ENCODE peak calls at places on chromosomes 13 and 19, in five cellular contexts. U is cardiac muscle cell, K is pancreas, G is left lung, E is A549. B is an unnamed sample.

GRCh38 chr13:74135306-74136088 is 1.3 kb upstream of the KLF12 start:
- DNase-seq in U (peak; percentile 82), K (peak; percentile 66), G (peak; percentile 86), E (peak; percentile 62), B (no peak)

GRCh38 chr19:35439921-35440320 is 8.1 kb upstream of the FFAR2 start:
- DNase-seq in U (no peak), K (no peak), G (no peak), E (no peak), B (no peak)

GRCh38 chr13:109868583-109869311 is 82.4 kb upstream of the IRS2 start:
- DNase-seq in U (no peak), K (no peak), G (no peak), E (peak; percentile 29), B (no peak)

GRCh38 chr13:27079421-27079958 is 92.1 kb downstream of the USP12 start:
- DNase-seq in U (peak; percentile 72), K (no peak), G (no peak), E (no peak), B (peak; percentile 26)

GRCh38 chr13:22801402-22802003 is 379.3 kb upstream of the SGCG start:
- DNase-seq in U (peak; percentile 38), K (no peak), G (no peak), E (peak; percentile 18), B (no peak)

GRCh38 chr19:38429055-38429810 is 3.2 kb upstream of the RASGRP4 start:
- DNase-seq in U (no peak), K (no peak), G (no peak), E (no peak), B (no peak)

GRCh38 chr19:16067205-16067938 is 8.9 kb upstream of the TPM4 start:
- DNase-seq in U (peak; percentile 94), K (no peak), G (peak; percentile 89), E (no peak), B (no peak)

GRCh38 chr19:52823676-52824075 is 2.2 kb upstream of the ZNF28 start:
- DNase-seq in U (no peak), K (no peak), G (no peak), E (no peak), B (no peak)

GRCh38 chr19:45104658-45105384 is 11.8 kb downstream of the PPP1R37 start:
- DNase-seq in U (no peak), K (no peak), G (no peak), E (no peak), B (peak; percentile 27)

GRCh38 chr13:30047154-30047874 is 196.9 kb upstream of the UBL3 start:
- DNase-seq in U (peak; percentile 27), K (no peak), G (no peak), E (no peak), B (peak; percentile 79)

DNA sequence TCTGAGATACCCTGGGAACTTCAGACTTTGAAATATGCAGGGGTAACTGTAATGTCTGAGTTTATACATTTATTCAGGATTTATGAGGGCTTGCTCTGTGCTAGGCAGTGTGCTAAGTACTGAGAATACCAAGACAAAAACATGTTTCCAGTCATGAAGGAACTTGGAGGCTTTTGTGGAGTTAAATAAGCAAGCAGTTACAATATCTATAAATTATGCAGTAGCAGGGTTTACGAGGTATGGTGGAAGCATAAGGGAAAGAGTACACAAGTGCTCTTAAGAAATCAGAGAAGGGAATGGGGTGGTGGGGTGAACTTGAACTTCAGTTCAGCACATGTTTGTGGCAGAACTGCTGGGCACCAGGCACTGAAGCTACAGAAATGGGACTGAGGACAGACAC is 28.0 kb downstream of the MAB21L1 start:
- DNase-seq in U (no peak), K (no peak), G (no peak), E (no peak), B (no peak)
- H3K4me3 ChIP-seq in U (no peak overlapping the region), K (no peak overlapping the region), G (no peak overlapping the region), E (no peak overlapping the region), B (no peak overlapping the region)

GRCh38 chr19:2180881-2181617 is 17.3 kb downstream of the DOT1L start:
- DNase-seq in U (no peak), K (peak; percentile 43), G (no peak), E (no peak), B (no peak)
- H3K4me3 ChIP-seq in U (no peak overlapping the region), K (no peak overlapping the region), G (no peak overlapping the region), E (no peak overlapping the region), B (no peak overlapping the region)

DNA sequence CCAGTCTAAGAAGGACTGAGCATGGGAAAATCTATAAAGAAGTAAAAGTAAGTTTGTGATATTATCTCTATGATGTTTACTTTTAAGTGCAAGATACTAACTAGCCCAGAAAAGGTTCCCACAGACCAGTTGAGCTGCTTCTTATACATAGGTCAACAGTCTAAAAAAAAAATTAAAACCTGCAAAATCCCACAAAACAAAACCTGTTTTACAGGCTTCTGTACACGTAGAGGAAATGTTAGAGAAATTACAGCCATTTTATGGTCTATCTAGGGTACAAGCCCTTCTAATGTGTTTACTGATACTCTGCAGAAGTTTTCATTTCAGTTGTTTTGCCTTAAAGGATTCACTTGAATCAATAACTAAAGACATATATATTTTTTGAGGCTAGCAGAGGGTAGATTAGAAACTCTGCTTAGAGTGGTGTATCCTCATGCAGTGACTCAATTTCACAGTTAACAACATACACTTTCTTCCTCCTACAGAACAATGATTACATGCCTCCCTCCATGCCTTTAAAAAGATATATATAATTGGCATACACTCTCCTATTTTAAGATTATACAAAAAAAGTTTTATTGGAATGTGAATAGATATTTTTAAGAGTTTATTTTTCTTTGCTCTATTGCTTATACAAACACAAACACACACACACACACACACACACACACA is 43.9 kb downstream of the CAB39L start:
- DNase-seq in U (no peak), K (no peak), G (no peak), E (no peak), B (no peak)
- H3K4me3 ChIP-seq in U (peak overlapping the region; percentile 40), K (no peak overlapping the region), G (peak overlapping the region; percentile 24), E (no peak overlapping the region), B (no peak overlapping the region)

GRCh38 chr19:498591-498950 is 2.3 kb downstream of the MADCAM1 start:
- DNase-seq in U (no peak), K (peak; percentile 73), G (peak; percentile 29), E (no peak), B (no peak)

GRCh38 chr19:496333-496634 is at the start of gene MADCAM1:
- DNase-seq in U (no peak), K (peak; percentile 72), G (peak; percentile 68), E (no peak), B (no peak)

GRCh38 chr19:498977-499623 is 2.8 kb downstream of the MADCAM1 start:
- DNase-seq in U (no peak), K (peak; percentile 68), G (peak; percentile 55), E (no peak), B (no peak)

GRCh38 chr19:497861-498590 is 1.7 kb downstream of the MADCAM1 start:
- DNase-seq in U (no peak), K (peak; percentile 78), G (peak; percentile 79), E (peak; percentile 56), B (no peak)

GRCh38 chr19:497476-497860 is 1.2 kb downstream of the MADCAM1 start:
- DNase-seq in U (no peak), K (no peak), G (peak; percentile 70), E (no peak), B (no peak)
- H3K4me3 ChIP-seq in U (peak overlapping the region; percentile 10), K (no peak overlapping the region), G (no peak overlapping the region), E (peak overlapping the region; percentile 29), B (no peak overlapping the region)

DNA sequence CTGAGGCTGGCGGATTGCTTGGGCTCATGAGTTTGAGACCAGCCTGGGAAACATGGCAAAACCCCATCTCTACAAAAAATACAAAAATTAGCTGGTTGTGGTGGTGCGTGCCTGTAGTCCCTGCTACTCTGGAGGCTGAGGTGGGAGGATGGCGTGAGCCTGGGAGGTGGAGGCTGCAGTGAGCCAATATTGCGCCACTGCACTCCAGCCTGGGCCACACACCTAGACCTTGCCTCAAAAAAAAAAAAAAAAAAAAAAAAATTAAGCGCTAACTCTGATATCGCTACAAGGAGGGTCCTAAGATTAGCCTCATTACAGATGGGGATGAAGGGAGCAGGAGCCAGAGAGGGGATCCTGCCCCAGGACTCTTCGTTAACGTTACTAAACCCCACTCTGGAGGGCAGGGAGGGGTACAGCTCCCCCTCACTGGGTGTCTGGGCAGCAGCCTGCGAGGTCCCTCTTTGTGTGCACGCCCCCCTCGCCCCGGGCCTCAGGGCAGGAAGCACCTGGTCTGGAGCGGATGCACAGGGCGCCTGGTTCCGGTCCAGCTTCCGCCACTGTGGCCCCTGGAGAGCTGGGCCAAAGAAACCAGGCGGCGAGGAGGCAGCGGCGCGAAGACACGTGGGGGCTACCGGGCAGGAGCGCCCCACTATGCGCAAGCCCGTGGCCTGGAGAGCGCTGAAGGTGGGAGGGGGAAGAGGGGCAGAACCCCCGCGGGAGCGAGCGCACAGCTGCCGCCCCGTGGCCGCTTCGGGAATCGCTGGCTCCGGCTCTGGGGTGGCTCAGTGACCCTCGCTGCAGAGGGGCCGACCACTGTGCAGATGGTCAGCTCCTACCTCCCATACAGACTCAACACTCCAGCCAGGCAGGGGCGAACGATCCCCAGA is 1.5 kb upstream of the LYL1 start:
- DNase-seq in U (no peak), K (peak; percentile 71), G (peak; percentile 94), E (no peak), B (no peak)
- H3K4me3 ChIP-seq in U (no peak overlapping the region), K (no peak overlapping the region), G (peak overlapping the region; percentile 50), E (no peak overlapping the region), B (peak overlapping the region; percentile 41)

GRCh38 chr19:17352608-17353280 is 15.4 kb downstream of the GTPBP3 start:
- DNase-seq in U (peak; percentile 53), K (no peak), G (no peak), E (no peak), B (no peak)
- H3K4me3 ChIP-seq in U (no peak overlapping the region), K (no peak overlapping the region), G (no peak overlapping the region), E (no peak overlapping the region), B (no peak overlapping the region)

GRCh38 chr13:39688699-39689405 is 33.4 kb downstream of the COG6 start:
- DNase-seq in U (peak; percentile 52), K (no peak), G (no peak), E (no peak), B (no peak)
- H3K4me3 ChIP-seq in U (no peak overlapping the region), K (no peak overlapping the region), G (no peak overlapping the region), E (no peak overlapping the region), B (no peak overlapping the region)